ENCODE peak calls at places on chromosomes 2 and 18, in five cellular contexts. L is trophoblast cell; G is activated CD4-positive, alpha-beta T cell treated with anti-CD3 and anti-CD28 coated beads, Interleukin-2, amount 50 U/mL, for 48 hours; I is activated CD8-positive, alpha-beta memory T cell treated with anti-CD3 and anti-CD28 coated beads, Interleukin-2, amount 50 U/mL, for 48 hours; A is fibroblast of the aortic adventitia. O is an unnamed sample.
A peak's percentile ranks its signal among the peaks of the same experiment; 100 is the strongest.

GRCh38 chr2:69567157-69567908 is 76.2 kb downstream of the AAK1 start:
- DNase-seq in L (peak; percentile 92), A (no peak), G (no peak), I (no peak), O (peak; percentile 63)

GRCh38 chr2:72713857-72714256 is 112.0 kb downstream of the EXOC6B start:
- DNase-seq in L (no peak), G (no peak), A (no peak), I (no peak), O (no peak)

GRCh38 chr2:212974692-212975091 is 176.7 kb downstream of the IKZF2 start:
- DNase-seq in L (no peak), G (no peak), I (no peak), A (peak; percentile 66), O (peak; percentile 79)

GRCh38 chr2:217520361-217521010 is 482.3 kb downstream of the TNS1 start:
- DNase-seq in L (peak; percentile 14), A (peak; percentile 50), G (no peak), I (no peak), O (peak; percentile 51)

GRCh38 chr2:160494243-160494642 is 636 bp upstream of the RBMS1 start:
- DNase-seq in I (no peak), L (no peak), A (peak; percentile 40), G (no peak), O (peak; percentile 54)

GRCh38 chr18:5107990-5108389 is 89.1 kb downstream of the AKAIN1 start:
- DNase-seq in I (no peak), G (no peak), A (no peak), L (no peak), O (no peak)

GRCh38 chr2:28649481-28650260 is 102.0 kb upstream of the PPP1CB start:
- DNase-seq in L (peak; percentile 37), I (peak; percentile 71), A (no peak), G (peak; percentile 70), O (peak; percentile 41)

GRCh38 chr2:235666240-235666781 is 172.5 kb downstream of the AGAP1 start:
- DNase-seq in G (peak; percentile 8), I (no peak), A (peak; percentile 93), L (peak; percentile 66), O (peak; percentile 88)

GRCh38 chr2:241562269-241562891 is 3.8 kb downstream of the BOK start:
- DNase-seq in I (no peak), L (peak; percentile 28), A (no peak), G (no peak), O (no peak)

GRCh38 chr2:4979127-4979526 is 713.1 kb upstream of the SOX11 start:
- DNase-seq in G (no peak), A (no peak), L (no peak), I (no peak), O (no peak)

GRCh38 chr2:172081248-172082022 is 3.9 kb upstream of the DLX1 start:
- DNase-seq in I (peak; percentile 54), G (no peak), A (no peak), L (no peak), O (no peak)

GRCh38 chr2:190121971-190122370 is 59.4 kb upstream of the MSTN start:
- DNase-seq in I (no peak), G (no peak), L (no peak), A (peak; percentile 54), O (peak; percentile 52)

GRCh38 chr2:27489498-27490397 is at the start of gene IFT172:
- DNase-seq in L (peak; percentile 100), G (peak; percentile 99), I (peak; percentile 97), A (peak; percentile 97), O (peak; percentile 100)

O was measured in adipocyte.